ENCODE peak calls at places on chromosome 17, in four cellular contexts. One of them, this sample, is unnamed.

GRCh38 chr17:17781591-17782424 is 55.0 kb downstream of the SREBF1 start:
- DNase-seq in ACHN: peak
- DNase-seq in fibroblast of the conjunctiva: no peak
- DNase-seq in lower leg skin: no peak
- DNase-seq in this sample: no peak

GRCh38 chr17:1545618-1546017 is 17.0 kb downstream of the PITPNA start:
- DNase-seq in ACHN: no peak
- DNase-seq in fibroblast of the conjunctiva: no peak
- DNase-seq in lower leg skin: peak
- DNase-seq in this sample: no peak

GRCh38 chr17:45851873-45852272 is 7.2 kb downstream of the SPPL2C start:
- DNase-seq in ACHN: no peak
- DNase-seq in fibroblast of the conjunctiva: no peak
- DNase-seq in lower leg skin: no peak
- DNase-seq in this sample: no peak

GRCh38 chr17:1561420-1562177 is 993 bp downstream of the PITPNA start:
- DNase-seq in ACHN: peak
- DNase-seq in fibroblast of the conjunctiva: no peak
- DNase-seq in lower leg skin: no peak
- DNase-seq in this sample: no peak

GRCh38 chr17:57676543-57676942 is 68.6 kb downstream of the CCDC182 start:
- DNase-seq in ACHN: no peak
- DNase-seq in fibroblast of the conjunctiva: no peak
- DNase-seq in lower leg skin: no peak
- DNase-seq in this sample: no peak

GRCh38 chr17:40307691-40308289 is 1.2 kb upstream of the RARA start:
- DNase-seq in ACHN: no peak
- DNase-seq in fibroblast of the conjunctiva: no peak
- DNase-seq in lower leg skin: no peak
- DNase-seq in this sample: no peak

GRCh38 chr17:65918921-65919546 is 272.9 kb downstream of the CEP112 start:
- DNase-seq in ACHN: no peak
- DNase-seq in fibroblast of the conjunctiva: no peak
- DNase-seq in lower leg skin: no peak
- DNase-seq in this sample: no peak

GRCh38 chr17:82772026-82772425 is 20.2 kb downstream of the TBCD start:
- DNase-seq in ACHN: peak
- DNase-seq in fibroblast of the conjunctiva: peak
- DNase-seq in lower leg skin: no peak
- DNase-seq in this sample: peak

GRCh38 chr17:66227212-66228045 is 1.8 kb downstream of the APOH start:
- DNase-seq in ACHN: no peak
- DNase-seq in fibroblast of the conjunctiva: no peak
- DNase-seq in lower leg skin: no peak
- DNase-seq in this sample: no peak

GRCh38 chr17:81285179-81285878 is 9.8 kb downstream of the SLC38A10 start:
- DNase-seq in ACHN: no peak
- DNase-seq in fibroblast of the conjunctiva: no peak
- DNase-seq in lower leg skin: peak
- DNase-seq in this sample: no peak

GRCh38 chr17:67024736-67025135 is 19.6 kb upstream of the CACNG1 start:
- DNase-seq in ACHN: no peak
- DNase-seq in fibroblast of the conjunctiva: no peak
- DNase-seq in lower leg skin: no peak
- DNase-seq in this sample: no peak

GRCh38 chr17:5595831-5596230 is 11.5 kb upstream of the NLRP1 start:
- DNase-seq in ACHN: no peak
- DNase-seq in fibroblast of the conjunctiva: no peak
- DNase-seq in lower leg skin: no peak
- DNase-seq in this sample: no peak

GRCh38 chr17:71188811-71189492 is 931.9 kb upstream of the SOX9 start:
- DNase-seq in ACHN: peak
- DNase-seq in fibroblast of the conjunctiva: peak
- DNase-seq in lower leg skin: no peak
- DNase-seq in this sample: peak

GRCh38 chr17:37294888-37295287 is 80.9 kb upstream of the C17orf78 start:
- DNase-seq in ACHN: no peak
- DNase-seq in fibroblast of the conjunctiva: no peak
- DNase-seq in lower leg skin: no peak
- DNase-seq in this sample: no peak